ENCODE peak calls at places on chromosomes 2 and 18, in eight cellular contexts. N, X, Y, H, G, S, O and J are unnamed samples.
A peak's percentile ranks its signal among the peaks of the same experiment; 100 is the strongest.

GRCh38 chr2:101396352-101396717 is 9.0 kb upstream of the CREG2 start:
- DNase-seq in G (no peak), N (no peak), S (peak; percentile 17), X (no peak), H (peak; percentile 96), Y (no peak), O (no peak), J (no peak)

GRCh38 chr18:29969876-29970275 is 1072.7 kb downstream of the DSC3 start:
- DNase-seq in H (no peak), X (no peak), S (no peak), Y (no peak), N (no peak), G (no peak), O (no peak), J (no peak)

GRCh38 chr2:234954551-234954992 is 2.8 kb downstream of the SH3BP4 start:
- DNase-seq in O (no peak), Y (no peak), G (no peak), N (no peak), S (no peak), H (peak; percentile 90), X (no peak), J (no peak)

GRCh38 chr2:85458611-85459563 is 40.4 kb downstream of the SH2D6 start:
- DNase-seq in S (no peak), X (no peak), Y (no peak), N (no peak), G (peak; percentile 63), O (peak; percentile 41), H (peak; percentile 29), J (no peak)

GRCh38 chr18:11951390-11951851 is 29.9 kb upstream of the IMPA2 start:
- DNase-seq in Y (no peak), H (no peak), N (no peak), X (no peak), O (no peak), S (no peak), G (peak; percentile 52), J (no peak)

GRCh38 chr2:8211384-8211783 is 470.5 kb upstream of the ID2 start:
- DNase-seq in Y (no peak), O (no peak), N (no peak), H (no peak), S (no peak), X (no peak), G (no peak), J (no peak)

GRCh38 chr2:85668009-85668856 is at the start of gene SFTPB:
- DNase-seq in G (no peak), O (no peak), H (no peak), S (no peak), Y (no peak), X (no peak), N (no peak), J (no peak)

GRCh38 chr18:55665506-55665905 is 77.5 kb upstream of the TCF4 start:
- DNase-seq in X (no peak), N (no peak), H (no peak), G (no peak), Y (no peak), S (no peak), O (no peak), J (no peak)

GRCh38 chr18:23812566-23813440 is 123.5 kb downstream of the LAMA3 start:
- DNase-seq in G (no peak), H (peak; percentile 12), N (no peak), O (no peak), Y (no peak), S (no peak), X (peak; percentile 15), J (no peak)

GRCh38 chr18:8996771-8997432 is 105.6 kb upstream of the NDUFV2 start:
- DNase-seq in O (no peak), N (no peak), G (no peak), Y (no peak), S (no peak), H (no peak), X (no peak), J (no peak)

GRCh38 chr18:68925268-68925667 is 127.4 kb downstream of the CCDC102B start:
- DNase-seq in G (no peak), X (no peak), Y (no peak), H (no peak), N (no peak), O (no peak), S (no peak), J (no peak)

GRCh38 chr2:28365158-28365557 is 27.5 kb upstream of the FOSL2 start:
- DNase-seq in O (no peak), H (no peak), Y (no peak), G (no peak), S (no peak), N (no peak), X (no peak), J (no peak)

GRCh38 chr2:28368417-28368798 is 24.2 kb upstream of the FOSL2 start:
- DNase-seq in G (no peak), S (no peak), N (no peak), H (no peak), X (no peak), Y (no peak), O (no peak), J (no peak)

GRCh38 chr2:28367667-28368416 is 24.8 kb upstream of the FOSL2 start:
- DNase-seq in N (no peak), G (no peak), S (no peak), Y (no peak), O (no peak), H (no peak), X (no peak), J (no peak)

GRCh38 chr2:28366149-28366495 is 26.5 kb upstream of the FOSL2 start:
- DNase-seq in Y (no peak), G (no peak), X (no peak), H (no peak), N (no peak), O (no peak), S (no peak), J (no peak)

GRCh38 chr2:28366496-28367282 is 26.0 kb upstream of the FOSL2 start:
- DNase-seq in H (peak; percentile 35), O (no peak), N (peak; percentile 66), X (no peak), G (no peak), S (no peak), Y (no peak), J (no peak)
- H3K27ac ChIP-seq in H (no peak overlapping the region), O (no peak overlapping the region), N (peak overlapping the region; percentile 21), X (no peak overlapping the region), G (no peak overlapping the region), S (no peak overlapping the region), Y (no peak overlapping the region), J (no peak overlapping the region)

GRCh38 chr2:174599310-174599941 is 1.8 kb upstream of the WIPF1 start:
- DNase-seq in S (no peak), O (no peak), G (no peak), Y (no peak), N (no peak), X (no peak), H (no peak), J (no peak)
- H3K27ac ChIP-seq in S (no peak overlapping the region), O (no peak overlapping the region), G (no peak overlapping the region), Y (no peak overlapping the region), N (peak overlapping the region; percentile 22), X (no peak overlapping the region), H (no peak overlapping the region), J (peak overlapping the region; percentile 15)

GRCh38 chr18:7269903-7270302 is 39.0 kb downstream of the LRRC30 start:
- DNase-seq in N (no peak), G (no peak), O (no peak), X (no peak), Y (no peak), S (no peak), H (no peak), J (no peak)

GRCh38 chr18:7272268-7273049 is 41.6 kb downstream of the LRRC30 start:
- DNase-seq in O (peak; percentile 52), S (no peak), X (no peak), N (no peak), H (peak; percentile 70), G (peak; percentile 67), Y (peak; percentile 72), J (peak; percentile 37)

DNA sequence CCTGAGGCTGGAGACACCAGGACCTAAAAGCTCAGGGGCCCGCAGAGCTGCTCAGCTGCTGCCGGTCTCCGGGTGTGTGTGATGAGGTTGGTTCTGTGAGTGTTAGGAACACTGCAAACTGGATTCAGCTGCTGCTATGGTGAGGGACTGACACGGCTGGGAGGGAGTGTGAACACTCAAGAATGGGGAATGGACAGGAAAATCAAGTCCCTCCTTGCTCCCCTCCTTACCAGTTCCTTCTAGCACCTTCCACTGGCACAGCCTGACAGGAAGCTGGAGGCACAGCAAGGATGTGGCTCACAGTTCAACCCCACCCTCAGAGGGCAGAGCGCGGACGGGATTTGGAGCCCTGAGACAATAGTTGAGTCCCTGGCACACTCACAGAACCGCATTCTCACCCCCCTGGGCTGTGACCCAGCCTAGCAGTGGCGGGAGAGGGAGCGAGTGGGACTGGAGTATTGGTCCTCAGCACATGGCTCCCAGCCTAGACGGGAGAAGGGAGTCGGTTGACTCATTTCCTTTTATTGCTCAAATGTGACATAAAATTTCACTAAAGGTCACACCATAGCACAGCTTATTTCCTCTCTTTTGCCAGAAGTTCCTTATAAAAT is 42.5 kb downstream of the LRRC30 start:
- DNase-seq in O (no peak), H (peak; percentile 51), N (no peak), Y (no peak), X (no peak), G (no peak), S (no peak), J (no peak)
- H3K27ac ChIP-seq in O (no peak overlapping the region), H (no peak overlapping the region), N (no peak overlapping the region), Y (peak overlapping the region; percentile 75), X (no peak overlapping the region), G (no peak overlapping the region), S (no peak overlapping the region), J (peak overlapping the region; percentile 68)

GRCh38 chr2:43274721-43275120 is 48.3 kb upstream of the ZFP36L2 start:
- DNase-seq in Y (no peak), O (no peak), G (no peak), N (no peak), H (peak; percentile 41), S (no peak), X (no peak), J (no peak)

GRCh38 chr2:43270461-43270860 is 44.1 kb upstream of the ZFP36L2 start:
- DNase-seq in Y (no peak), H (no peak), S (no peak), G (no peak), X (no peak), O (no peak), N (no peak), J (no peak)

GRCh38 chr2:43270930-43271615 is 44.7 kb upstream of the ZFP36L2 start:
- DNase-seq in S (no peak), X (no peak), G (no peak), N (no peak), O (no peak), Y (no peak), H (no peak), J (no peak)

GRCh38 chr2:43274055-43274454 is 47.6 kb upstream of the ZFP36L2 start:
- DNase-seq in G (no peak), N (no peak), S (no peak), Y (no peak), O (no peak), H (no peak), X (no peak), J (no peak)

GRCh38 chr2:43273477-43273876 is 47.1 kb upstream of the ZFP36L2 start:
- DNase-seq in H (peak; percentile 60), S (no peak), G (no peak), X (no peak), O (no peak), N (no peak), Y (no peak), J (no peak)
- H3K27ac ChIP-seq in H (no peak overlapping the region), S (no peak overlapping the region), G (no peak overlapping the region), X (no peak overlapping the region), O (no peak overlapping the region), N (no peak overlapping the region), Y (no peak overlapping the region), J (no peak overlapping the region)

GRCh38 chr2:145067631-145068030 is 547.7 kb upstream of the ZEB2 start:
- DNase-seq in H (no peak), O (no peak), S (no peak), X (no peak), Y (no peak), G (no peak), N (no peak), J (no peak)
- H3K27ac ChIP-seq in H (no peak overlapping the region), O (no peak overlapping the region), S (no peak overlapping the region), X (no peak overlapping the region), Y (peak overlapping the region; percentile 99), G (no peak overlapping the region), N (no peak overlapping the region), J (peak overlapping the region; percentile 97)